ENCODE peak calls at places on chromosome 13, in ten cellular contexts. W is suprapubic skin, H is K562, V is transverse colon, U is upper lobe of left lung, P is GM23338, B is SK-N-SH, N is HL-60, O is breast epithelium, K is spleen. F is an unnamed sample.

GRCh38 chr13:24215732-24216131 is 55.2 kb downstream of the SPATA13 start:
- DNase-seq in W (no peak), H (no peak), V (no peak), U (no peak), P (no peak), B (no peak), N (no peak), O (peak; percentile 62), K (no peak), F (peak; percentile 63)

GRCh38 chr13:27406178-27406939 is 18.1 kb upstream of the GTF3A start:
- DNase-seq in W (no peak), H (peak; percentile 47), V (no peak), U (no peak), P (peak; percentile 27), B (peak; percentile 53), N (peak; percentile 49), O (no peak), K (no peak), F (no peak)

GRCh38 chr13:109357751-109358150 is 428.6 kb downstream of the IRS2 start:
- DNase-seq in W (no peak), H (no peak), V (no peak), U (peak; percentile 2), P (no peak), B (no peak), N (no peak), O (no peak), K (no peak), F (no peak)

GRCh38 chr13:25468330-25469178 is 96.8 kb downstream of the ATP8A2 start:
- DNase-seq in W (no peak), H (peak; percentile 71), V (no peak), U (peak; percentile 86), P (peak; percentile 73), B (peak; percentile 94), N (no peak), O (no peak), K (no peak), F (no peak)

GRCh38 chr13:54092686-54093085 is 1064.1 kb downstream of the OLFM4 start:
- DNase-seq in W (no peak), H (no peak), V (no peak), U (peak; percentile 13), P (peak; percentile 5), B (no peak), N (no peak), O (no peak), K (peak; percentile 63), F (no peak)

GRCh38 chr13:102724923-102725322 is 30.1 kb upstream of the METTL21C start:
- DNase-seq in W (no peak), H (peak; percentile 34), V (no peak), U (no peak), P (no peak), B (peak; percentile 29), N (peak; percentile 47), O (no peak), K (no peak), F (no peak)

GRCh38 chr13:30976041-30976440 is 43.6 kb downstream of the TEX26 start:
- DNase-seq in W (no peak), H (no peak), V (no peak), U (no peak), P (no peak), B (no peak), N (no peak), O (no peak), K (no peak), F (no peak)

GRCh38 chr13:32581177-32581786 is 5.0 kb upstream of the PDS5B start:
- DNase-seq in W (no peak), H (peak; percentile 11), V (no peak), U (no peak), P (peak; percentile 33), B (no peak), N (no peak), O (no peak), K (no peak), F (no peak)

DNA sequence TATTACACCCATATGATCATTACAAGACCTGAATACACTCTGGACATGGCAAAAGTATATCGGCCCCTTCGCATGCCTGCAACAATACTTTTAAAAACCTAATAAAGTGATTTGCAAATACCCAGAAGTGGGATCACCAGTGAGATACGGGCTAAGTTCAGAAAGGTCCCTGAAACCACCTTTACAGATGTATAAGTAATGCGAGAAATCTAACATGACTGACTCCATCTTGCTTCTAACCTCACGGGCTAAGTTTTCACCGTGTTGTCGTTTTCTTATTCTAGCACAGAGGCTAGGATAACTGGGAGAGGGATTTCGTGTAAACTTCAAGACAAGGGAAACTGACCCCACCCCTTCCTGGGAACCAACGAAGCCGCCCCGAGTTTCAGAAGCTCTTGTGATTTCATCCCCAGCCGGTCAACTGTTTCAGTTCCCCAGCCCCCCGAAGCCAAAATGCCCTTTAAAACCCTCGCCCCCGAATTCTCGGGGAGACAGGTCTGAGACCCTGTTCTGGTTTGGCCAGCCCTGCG is 703 bp downstream of the NEK3 start:
- DNase-seq in W (peak; percentile 81), H (peak; percentile 33), V (peak; percentile 54), U (no peak), P (peak; percentile 54), B (peak; percentile 58), N (peak; percentile 12), O (no peak), K (no peak), F (no peak)
- H3K4me3 ChIP-seq in W (peak overlapping the region; percentile 99), H (peak overlapping the region; percentile 68), V (peak overlapping the region; percentile 90), U (peak overlapping the region; percentile 87), P (peak overlapping the region; percentile 86), B (peak overlapping the region; percentile 83), N (peak overlapping the region; percentile 69), O (peak overlapping the region; percentile 96), K (peak overlapping the region; percentile 83), F (peak overlapping the region; percentile 82)

GRCh38 chr13:73059460-73060250 is 850 bp downstream of the KLF5 start:
- DNase-seq in W (no peak), H (peak; percentile 45), V (no peak), U (peak; percentile 92), P (peak; percentile 80), B (no peak), N (peak; percentile 40), O (peak; percentile 72), K (peak; percentile 92), F (peak; percentile 75)

GRCh38 chr13:73060251-73061160 is 1.7 kb downstream of the KLF5 start:
- DNase-seq in W (no peak), H (peak; percentile 12), V (no peak), U (no peak), P (no peak), B (peak; percentile 52), N (no peak), O (no peak), K (peak; percentile 74), F (no peak)

GRCh38 chr13:73057284-73058025 is 1.4 kb upstream of the KLF5 start:
- DNase-seq in W (no peak), H (no peak), V (no peak), U (no peak), P (no peak), B (no peak), N (no peak), O (no peak), K (no peak), F (no peak)

GRCh38 chr13:73058432-73058740 is 419 bp upstream of the KLF5 start:
- DNase-seq in W (no peak), H (no peak), V (no peak), U (no peak), P (no peak), B (no peak), N (no peak), O (no peak), K (no peak), F (no peak)

DNA sequence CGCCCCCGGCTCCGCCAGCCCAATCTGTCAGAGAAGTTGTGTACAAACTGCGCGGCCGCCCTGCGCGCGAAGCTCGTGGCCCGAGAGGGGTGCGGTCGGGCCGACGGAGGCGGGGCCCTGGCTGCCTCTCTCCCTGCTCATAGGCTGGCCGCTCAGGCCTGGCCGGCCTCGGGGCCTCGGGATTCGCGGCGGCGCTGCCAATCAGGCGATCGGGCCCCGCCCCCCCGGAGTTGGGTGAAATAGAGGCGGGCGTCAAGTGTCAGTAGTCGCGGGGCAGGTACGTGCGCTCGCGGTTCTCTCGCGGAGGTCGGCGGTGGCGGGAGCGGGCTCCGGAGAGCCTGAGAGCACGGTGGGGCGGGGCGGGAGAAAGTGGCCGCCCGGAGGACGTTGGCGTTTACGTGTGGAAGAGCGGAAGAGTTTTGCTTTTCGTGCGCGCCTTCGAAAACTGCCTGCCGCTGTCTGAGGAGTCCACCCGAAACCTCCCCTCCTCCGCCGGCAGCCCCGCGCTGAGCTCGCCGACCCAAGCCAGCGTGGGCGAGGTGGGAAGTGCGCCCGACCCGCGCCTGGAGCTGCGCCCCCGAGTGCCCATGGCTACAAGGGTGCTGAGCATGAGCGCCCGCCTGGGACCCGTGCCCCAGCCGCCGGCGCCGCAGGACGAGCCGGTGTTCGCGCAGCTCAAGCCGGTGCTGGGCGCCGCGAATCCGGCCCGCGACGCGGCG is at the start of gene KLF5:
- DNase-seq in W (peak; percentile 98), H (peak; percentile 89), V (peak; percentile 98), U (peak; percentile 99), P (peak; percentile 97), B (peak; percentile 99), N (peak; percentile 97), O (peak; percentile 97), K (peak; percentile 98), F (peak; percentile 99)
- TF ChIP-seq POLR2AphosphoS5 in W (peak; percentile 77), H (no peak), V (peak; percentile 97), U (peak; percentile 97), P (peak; percentile 70), B (peak; percentile 42), N (peak; percentile 42), O (peak; percentile 72), K (peak; percentile 95), F (peak; percentile 99)

GRCh38 chr13:66407159-66407558 is 823.0 kb downstream of the PCDH9 start:
- DNase-seq in W (no peak), H (no peak), V (no peak), U (no peak), P (no peak), B (no peak), N (no peak), O (no peak), K (no peak), F (no peak)

GRCh38 chr13:66414196-66414800 is 815.8 kb downstream of the PCDH9 start:
- DNase-seq in W (no peak), H (no peak), V (no peak), U (no peak), P (no peak), B (no peak), N (no peak), O (no peak), K (no peak), F (no peak)

GRCh38 chr13:66409542-66409941 is 820.6 kb downstream of the PCDH9 start:
- DNase-seq in W (no peak), H (no peak), V (no peak), U (no peak), P (no peak), B (no peak), N (no peak), O (no peak), K (no peak), F (no peak)

GRCh38 chr13:66405908-66406802 is 824.0 kb downstream of the PCDH9 start:
- DNase-seq in W (no peak), H (no peak), V (no peak), U (no peak), P (no peak), B (no peak), N (no peak), O (no peak), K (no peak), F (no peak)

DNA sequence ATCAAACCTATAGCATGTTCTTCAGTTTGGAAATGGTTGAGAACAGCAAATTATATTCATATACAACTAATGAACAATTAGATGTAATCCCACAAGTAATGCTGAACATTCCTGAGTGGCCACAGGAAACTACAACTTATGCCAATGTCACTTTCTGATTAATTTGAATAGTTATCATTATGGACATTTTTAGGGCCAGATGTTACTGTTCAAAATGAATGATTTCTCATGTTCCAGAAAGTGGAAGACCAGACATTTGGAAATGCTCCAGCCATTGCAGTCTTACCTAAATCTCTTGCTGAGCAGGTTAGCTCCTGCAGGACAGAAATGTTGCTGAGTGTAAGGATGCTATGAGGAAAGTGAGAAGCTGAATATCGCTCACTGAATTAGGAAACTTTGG is 819.8 kb downstream of the PCDH9 start:
- DNase-seq in W (no peak), H (no peak), V (no peak), U (no peak), P (no peak), B (no peak), N (no peak), O (no peak), K (no peak), F (no peak)
- H3K4me3 ChIP-seq in W (no peak overlapping the region), H (no peak overlapping the region), V (no peak overlapping the region), U (no peak overlapping the region), P (no peak overlapping the region), B (no peak overlapping the region), N (no peak overlapping the region), O (no peak overlapping the region), K (no peak overlapping the region), F (no peak overlapping the region)

DNA sequence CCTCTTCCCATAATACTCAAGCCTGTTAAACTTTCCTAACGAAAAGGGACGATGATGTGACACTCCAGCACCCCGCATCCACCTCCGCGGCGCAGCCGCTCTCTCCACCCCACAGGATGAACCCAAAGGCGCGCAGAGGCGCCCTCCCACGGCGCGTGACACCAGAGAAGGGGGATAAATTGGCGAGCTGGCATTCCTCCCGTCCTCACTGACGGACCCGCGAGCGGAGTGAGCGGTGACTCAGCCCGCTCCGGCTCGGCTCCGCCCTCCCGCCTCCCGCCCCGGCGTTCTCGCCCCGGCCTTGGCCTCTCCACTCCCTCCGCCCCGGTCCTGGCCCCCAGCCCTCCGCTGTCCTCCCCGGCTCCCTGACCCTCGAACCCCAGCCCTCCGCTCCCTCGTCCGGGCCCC is 590 bp downstream of the TUBGCP3 start:
- DNase-seq in W (peak; percentile 89), H (peak; percentile 87), V (peak; percentile 85), U (peak; percentile 95), P (peak; percentile 76), B (peak; percentile 95), N (peak; percentile 91), O (peak; percentile 71), K (peak; percentile 93), F (peak; percentile 82)
- TF ChIP-seq POLR2AphosphoS5 in W (no peak), H (no peak), V (peak; percentile 68), U (peak; percentile 84), P (no peak), B (peak; percentile 45), N (no peak), O (peak; percentile 53), K (peak; percentile 84), F (no peak)

F was measured in stomach.